ENCODE peak calls at places on chromosome 5, in eight cellular contexts. H is fibroblast of lung; I is AG04450; O is HTR-8/SVneo; G is NCI-H1417; J is right atrium auricular region; D is activated CD8-positive, alpha-beta memory T cell treated with anti-CD3 and anti-CD28 coated beads for 24 hours; Q is IMR-90. W is an unnamed sample.

GRCh38 chr5:65967288-65968066 is 41.1 kb downstream of the ERBIN start:
- DNase-seq in H (no peak), D (no peak), J (no peak), I (no peak), G (no peak), Q (peak), O (no peak), W (no peak)

GRCh38 chr5:5979362-5979760 is 399.0 kb downstream of the MED10 start:
- DNase-seq in J (no peak), H (no peak), I (no peak), G (no peak), O (no peak), D (no peak), Q (no peak), W (no peak)

GRCh38 chr5:145847499-145848497 is 12.7 kb upstream of the PRELID2 start:
- DNase-seq in H (peak), D (no peak), O (peak), I (peak), J (no peak), Q (peak), G (no peak), W (no peak)

GRCh38 chr5:42896523-42896922 is 84.8 kb upstream of the SELENOP start:
- DNase-seq in D (no peak), H (no peak), Q (no peak), O (no peak), G (no peak), I (no peak), J (no peak), W (no peak)

GRCh38 chr5:372556-372910 is 51.0 kb downstream of the AHRR start:
- DNase-seq in H (no peak), G (no peak), I (no peak), Q (no peak), O (no peak), J (no peak), D (no peak), W (no peak)

GRCh38 chr5:135072357-135073247 is 38.6 kb upstream of the PITX1 start:
- DNase-seq in H (no peak), I (no peak), D (no peak), Q (no peak), O (no peak), G (peak), J (no peak), W (no peak)

GRCh38 chr5:143066556-143067281 is 296.5 kb downstream of the ARHGAP26 start:
- DNase-seq in J (no peak), I (no peak), D (peak), Q (no peak), O (no peak), G (peak), H (peak), W (peak)

GRCh38 chr5:153880094-153880493 is 158.6 kb downstream of the FAM114A2 start:
- DNase-seq in O (no peak), H (no peak), J (no peak), I (no peak), G (peak), D (no peak), Q (no peak), W (no peak)

W was measured in NCI-H187.